ENCODE peak calls at places on chromosome 6, in eight cellular contexts. K is colonic mucosa, F is IMR-90, B is H1, Z is endodermal cell, M is GM12878, D is PC-3, L is K562. W is an unnamed sample.

GRCh38 chr6:128803911-128804310 is 79.0 kb upstream of the LAMA2 start:
- DNase-seq in K (no peak), F (peak), B (no peak), Z (no peak), M (no peak), D (peak), L (no peak), W (no peak)

GRCh38 chr6:24821860-24822444 is 23.2 kb upstream of the ARMH2 start:
- DNase-seq in K (no peak), F (no peak), B (no peak), Z (no peak), M (no peak), D (no peak), L (no peak), W (no peak)

GRCh38 chr6:84842526-84843161 is 78.2 kb upstream of the TBX18 start:
- DNase-seq in K (no peak), F (no peak), B (no peak), Z (no peak), M (no peak), D (no peak), L (no peak), W (no peak)

GRCh38 chr6:166293731-166294584 is 14.2 kb downstream of the PRR18 start:
- DNase-seq in K (no peak), F (no peak), B (no peak), Z (no peak), M (no peak), D (no peak), L (no peak), W (no peak)

GRCh38 chr6:14706378-14706929 is 539.4 kb upstream of the JARID2 start:
- DNase-seq in K (no peak), F (peak), B (no peak), Z (no peak), M (no peak), D (peak), L (peak), W (no peak)

GRCh38 chr6:147046131-147046530 is 158.1 kb upstream of the STXBP5 start:
- DNase-seq in K (no peak), F (peak), B (no peak), Z (no peak), M (no peak), D (no peak), L (no peak), W (no peak)

GRCh38 chr6:107811591-107812218 is 12.4 kb downstream of the SCML4 start:
- DNase-seq in K (no peak), F (peak), B (no peak), Z (peak), M (no peak), D (peak), L (no peak), W (no peak)

GRCh38 chr6:6681443-6681842 is 92.9 kb downstream of the LY86 start:
- DNase-seq in K (no peak), F (no peak), B (no peak), Z (no peak), M (no peak), D (no peak), L (no peak), W (no peak)

GRCh38 chr6:16337280-16337975 is 99.0 kb downstream of the GMPR start:
- DNase-seq in K (peak), F (peak), B (no peak), Z (peak), M (no peak), D (no peak), L (no peak), W (no peak)

GRCh38 chr6:128465368-128466343 is 54.7 kb downstream of the PTPRK start:
- DNase-seq in K (no peak), F (no peak), B (no peak), Z (no peak), M (no peak), D (no peak), L (no peak), W (no peak)

GRCh38 chr6:53059648-53060589 is 5.3 kb upstream of the FBXO9 start:
- DNase-seq in K (no peak), F (no peak), B (no peak), Z (no peak), M (no peak), D (no peak), L (no peak), W (peak)

GRCh38 chr6:56713285-56713684 is 70.6 kb upstream of the DST start:
- DNase-seq in K (no peak), F (peak), B (no peak), Z (peak), M (no peak), D (peak), L (no peak), W (no peak)

GRCh38 chr6:165091121-165091785 is 218.2 kb downstream of the C6orf118 start:
- DNase-seq in K (no peak), F (no peak), B (no peak), Z (no peak), M (no peak), D (peak), L (no peak), W (no peak)

GRCh38 chr6:166997768-166998255 is 1.4 kb upstream of the CEP43 start:
- DNase-seq in K (peak), F (peak), B (peak), Z (peak), M (peak), D (peak), L (peak), W (peak)

GRCh38 chr6:110173506-110174132 is 5.9 kb downstream of the WASF1 start:
- DNase-seq in K (no peak), F (peak), B (no peak), Z (peak), M (no peak), D (no peak), L (no peak), W (peak)

GRCh38 chr6:5036309-5036708 is 32.5 kb upstream of the RPP40 start:
- DNase-seq in K (peak), F (peak), B (no peak), Z (peak), M (no peak), D (peak), L (peak), W (peak)

GRCh38 chr6:33593414-33593727 is 13.3 kb upstream of the BAK1 start:
- DNase-seq in K (no peak), F (no peak), B (no peak), Z (no peak), M (no peak), D (no peak), L (no peak), W (no peak)

GRCh38 chr6:111846511-111847409 is 26.5 kb downstream of the FYN start:
- DNase-seq in K (no peak), F (no peak), B (no peak), Z (no peak), M (no peak), D (no peak), L (no peak), W (no peak)

GRCh38 chr6:51568771-51569170 is 518.6 kb downstream of the PKHD1 start:
- DNase-seq in K (no peak), F (no peak), B (no peak), Z (no peak), M (no peak), D (peak), L (no peak), W (no peak)

GRCh38 chr6:108288742-108289141 is 6.1 kb upstream of the AFG1L start:
- DNase-seq in K (no peak), F (no peak), B (peak), Z (no peak), M (no peak), D (no peak), L (no peak), W (no peak)

GRCh38 chr6:75745404-75745803 is 3.6 kb upstream of the MYO6 start:
- DNase-seq in K (no peak), F (no peak), B (no peak), Z (no peak), M (no peak), D (no peak), L (no peak), W (no peak)

GRCh38 chr6:160137989-160138835 is 16.6 kb downstream of the SLC22A1 start:
- DNase-seq in K (peak), F (peak), B (peak), Z (peak), M (peak), D (peak), L (peak), W (peak)

GRCh38 chr6:41894366-41895299 is 542 bp downstream of the USP49 start:
- DNase-seq in K (no peak), F (no peak), B (no peak), Z (peak), M (no peak), D (no peak), L (no peak), W (peak)

GRCh38 chr6:99092009-99092408 is 144.3 kb upstream of the FBXL4 start:
- DNase-seq in K (no peak), F (no peak), B (no peak), Z (no peak), M (peak), D (no peak), L (no peak), W (no peak)

GRCh38 chr6:148816117-148816516 is 69.3 kb downstream of the UST start:
- DNase-seq in K (no peak), F (no peak), B (no peak), Z (no peak), M (no peak), D (no peak), L (no peak), W (no peak)

GRCh38 chr6:35795453-35796071 is 1.6 kb downstream of the CLPS start:
- DNase-seq in K (no peak), F (no peak), B (no peak), Z (no peak), M (no peak), D (no peak), L (peak), W (no peak)

GRCh38 chr6:136600818-136601217 is 50.6 kb upstream of the MAP7 start:
- DNase-seq in K (no peak), F (peak), B (no peak), Z (no peak), M (no peak), D (no peak), L (no peak), W (no peak)

GRCh38 chr6:159170333-159170672 is 1.1 kb downstream of the FNDC1 start:
- DNase-seq in K (no peak), F (no peak), B (no peak), Z (no peak), M (no peak), D (no peak), L (no peak), W (no peak)

GRCh38 chr6:1003394-1004160 is 308.3 kb upstream of the FOXQ1 start:
- DNase-seq in K (no peak), F (no peak), B (no peak), Z (no peak), M (no peak), D (no peak), L (no peak), W (no peak)

GRCh38 chr6:163333686-163334085 is 80.8 kb upstream of the QKI start:
- DNase-seq in K (no peak), F (no peak), B (no peak), Z (no peak), M (no peak), D (no peak), L (no peak), W (no peak)

GRCh38 chr6:41699063-41699462 is 36.3 kb downstream of the TFEB start:
- DNase-seq in K (no peak), F (no peak), B (no peak), Z (no peak), M (no peak), D (no peak), L (no peak), W (no peak)

GRCh38 chr6:37314803-37315515 is 38.8 kb upstream of the RNF8 start:
- DNase-seq in K (peak), F (peak), B (peak), Z (peak), M (no peak), D (peak), L (peak), W (peak)

GRCh38 chr6:44011350-44011925 is 115.8 kb downstream of the MRPL14 start:
- DNase-seq in K (no peak), F (no peak), B (no peak), Z (peak), M (no peak), D (peak), L (no peak), W (no peak)

GRCh38 chr6:44377971-44378370 is 9.5 kb upstream of the CDC5L start:
- DNase-seq in K (no peak), F (no peak), B (no peak), Z (no peak), M (no peak), D (peak), L (no peak), W (no peak)

GRCh38 chr6:40425192-40425919 is 161.8 kb downstream of the LRFN2 start:
- DNase-seq in K (no peak), F (no peak), B (no peak), Z (no peak), M (no peak), D (no peak), L (no peak), W (no peak)

DNA sequence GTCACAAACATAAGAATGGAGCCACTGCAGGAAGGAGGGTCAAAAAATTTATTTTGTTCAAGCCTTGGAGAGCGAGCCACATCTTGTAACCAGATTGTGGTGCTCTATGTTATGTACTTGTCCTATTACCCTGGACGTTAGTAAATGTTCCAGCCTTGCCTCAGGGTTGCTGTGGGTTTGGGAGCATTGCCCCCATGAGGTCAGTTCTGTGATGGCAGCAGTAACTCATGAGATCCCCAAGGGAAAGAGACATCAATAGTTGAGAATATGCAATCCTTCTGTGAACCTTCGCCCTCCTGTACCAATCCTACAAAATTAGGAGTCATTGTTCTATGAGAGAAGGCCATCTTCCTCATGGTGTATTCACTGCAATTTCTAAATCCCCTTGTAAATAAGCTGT is 16.4 kb upstream of the CFAP206 start:
- DNase-seq in K (no peak), F (peak), B (no peak), Z (peak), M (no peak), D (peak), L (peak), W (peak)
- TF ChIP-seq CTCF in K (no peak), F (peak), B (peak), Z (peak), M (peak), D (peak), L (peak), W (peak)

DNA sequence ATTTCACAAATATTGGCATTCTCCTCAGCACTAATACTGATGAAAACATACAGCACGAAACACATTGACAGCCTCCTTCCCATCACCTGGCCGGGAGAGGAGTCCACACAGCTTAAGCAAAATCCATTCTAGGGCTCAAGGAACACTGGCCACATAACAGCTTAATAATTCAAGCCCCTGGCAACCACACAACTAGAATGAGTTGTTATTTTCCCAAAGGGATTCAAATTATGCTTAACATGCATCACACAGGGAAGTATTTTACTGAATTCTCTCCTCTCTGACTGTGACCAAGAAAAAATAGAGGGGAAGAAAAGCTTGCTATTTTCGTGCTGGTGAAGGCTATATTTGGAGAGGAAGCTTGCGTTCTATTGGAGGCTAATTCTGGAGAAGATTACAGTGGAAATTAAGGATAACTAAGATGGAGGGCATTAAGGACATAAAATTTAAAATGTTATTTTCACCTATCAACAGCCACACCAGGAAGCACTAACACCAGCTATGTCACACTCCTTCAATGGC is 198.5 kb downstream of the ADGRG6 start:
- DNase-seq in K (no peak), F (no peak), B (no peak), Z (no peak), M (no peak), D (no peak), L (no peak), W (no peak)
- H3K9ac ChIP-seq in K (no peak), F (no peak), B (no peak), Z (no peak), M (no peak), D (no peak), L (no peak), W (no peak)

DNA sequence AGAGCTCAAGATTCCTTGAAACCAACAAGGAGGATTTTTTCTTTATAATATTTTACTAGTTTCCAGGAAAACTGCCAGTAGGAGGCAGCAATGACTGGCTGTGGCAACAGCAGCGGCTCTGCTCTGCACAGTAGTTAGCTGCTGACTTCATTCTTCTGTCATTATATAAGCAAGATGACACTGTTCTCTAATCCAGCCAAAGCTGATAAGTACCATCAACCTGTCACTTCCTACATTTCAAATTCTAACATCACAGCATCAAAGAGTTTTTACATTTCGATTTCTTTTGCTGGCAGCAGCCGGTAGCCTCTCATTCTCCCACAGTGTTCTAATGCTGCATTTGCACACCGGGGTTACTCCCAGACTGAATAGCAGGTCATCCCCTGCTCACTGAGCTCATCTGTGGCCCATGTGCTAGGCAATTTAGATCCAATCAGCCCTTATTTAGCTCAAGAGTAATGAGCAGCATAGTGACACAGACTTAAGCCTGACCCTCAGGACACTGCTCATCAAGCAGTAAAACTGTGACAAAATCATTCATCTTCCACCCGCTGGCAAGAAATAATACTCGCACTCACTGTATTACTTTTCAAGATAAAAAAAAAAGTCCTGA is 67.8 kb downstream of the MMS22L start:
- DNase-seq in K (peak), F (peak), B (no peak), Z (peak), M (no peak), D (peak), L (peak), W (peak)
- TF ChIP-seq CTCF in K (peak), F (peak), B (peak), Z (peak), M (peak), D (peak), L (peak), W (peak)

GRCh38 chr6:74607934-74608333 is 597.9 kb downstream of the COL12A1 start:
- DNase-seq in K (no peak), F (peak), B (no peak), Z (no peak), M (no peak), D (peak), L (no peak), W (peak)
- H3K9ac ChIP-seq in K (no peak), F (no peak), B (no peak), Z (no peak), M (no peak), D (no peak), L (no peak), W (no peak)

GRCh38 chr6:119076173-119076965 is 2.1 kb downstream of the FAM184A start:
- DNase-seq in K (no peak), F (no peak), B (no peak), Z (no peak), M (no peak), D (no peak), L (no peak), W (no peak)

GRCh38 chr6:119077643-119078448 is 618 bp downstream of the FAM184A start:
- DNase-seq in K (peak), F (no peak), B (peak), Z (peak), M (no peak), D (peak), L (peak), W (peak)

GRCh38 chr6:119076966-119077642 is 1.4 kb downstream of the FAM184A start:
- DNase-seq in K (no peak), F (no peak), B (no peak), Z (no peak), M (no peak), D (no peak), L (peak), W (no peak)

GRCh38 chr6:119079288-119079809 is 885 bp upstream of the FAM184A start:
- DNase-seq in K (no peak), F (peak), B (no peak), Z (no peak), M (no peak), D (peak), L (no peak), W (no peak)

GRCh38 chr6:119078449-119079287 is at the start of gene FAM184A:
- DNase-seq in K (peak), F (peak), B (peak), Z (peak), M (no peak), D (peak), L (peak), W (peak)
- TF ChIP-seq CTCF in K (no peak), F (no peak), B (peak), Z (peak), M (peak), D (no peak), L (peak), W (peak)

DNA sequence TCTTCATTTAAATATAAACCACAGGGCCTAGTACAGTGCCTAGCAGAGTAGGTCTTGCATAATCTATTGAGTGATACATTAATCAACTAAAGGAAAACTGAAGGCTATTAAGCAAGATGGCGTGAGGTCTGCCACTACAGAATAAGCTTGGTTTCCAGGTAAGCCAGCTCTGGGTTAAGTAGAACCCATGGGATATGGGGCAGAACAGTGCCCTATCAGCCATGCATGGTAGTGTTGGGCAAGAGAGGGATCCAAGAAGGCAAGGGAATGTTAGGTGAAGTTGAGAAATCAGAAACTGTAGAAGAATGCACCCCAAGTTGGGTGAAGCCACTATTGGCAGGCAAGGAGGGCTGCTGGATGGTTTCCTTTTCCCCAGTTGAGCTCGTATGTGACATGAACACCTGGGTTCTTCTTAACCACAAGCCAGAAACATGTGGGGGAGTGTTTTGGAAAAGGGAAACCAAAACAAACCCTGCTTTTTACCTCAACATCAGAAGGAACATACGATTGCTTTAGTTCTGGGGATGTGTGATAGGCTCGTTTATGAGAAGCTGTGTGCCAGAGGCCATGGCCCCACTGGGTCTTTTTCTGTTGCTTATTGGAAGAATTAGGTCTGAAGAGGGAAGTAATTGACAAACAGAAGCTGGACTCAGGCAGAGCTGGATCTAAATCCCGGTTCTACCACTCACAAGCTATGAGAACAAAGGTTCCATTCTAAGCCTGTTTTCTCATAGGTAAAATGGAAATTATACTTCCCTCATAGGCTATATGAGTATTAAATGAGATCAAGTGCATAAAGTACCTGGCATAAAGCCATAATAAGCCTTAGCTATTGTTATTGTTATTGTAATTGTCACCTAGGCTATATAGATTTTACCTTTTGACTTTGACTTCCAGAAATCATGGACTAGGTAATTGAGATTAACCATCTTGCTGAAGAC is 33.5 kb downstream of the NEDD9 start:
- DNase-seq in K (no peak), F (no peak), B (no peak), Z (no peak), M (no peak), D (no peak), L (no peak), W (no peak)
- H3K9ac ChIP-seq in K (no peak), F (no peak), B (no peak), Z (no peak), M (no peak), D (no peak), L (no peak), W (no peak)

GRCh38 chr6:118894425-118895240 is 681 bp downstream of the ASF1A start:
- DNase-seq in K (peak), F (peak), B (peak), Z (peak), M (no peak), D (peak), L (peak), W (peak)
- TF ChIP-seq CTCF in K (no peak), F (peak), B (no peak), Z (no peak), M (no peak), D (no peak), L (no peak), W (no peak)

GRCh38 chr6:29965873-29966601 is 23.7 kb downstream of the HLA-A start:
- DNase-seq in K (peak), F (peak), B (no peak), Z (peak), M (peak), D (peak), L (peak), W (peak)
- H3K9ac ChIP-seq in K (peak), F (peak), B (no peak), Z (peak), M (peak), D (peak), L (peak), W (no peak)

W was measured in neural progenitor cell.